ENCODE peak calls at places on chromosome 9, in eight cellular contexts. T is A673; Q is stomach; B is MM.1S; N is psoas muscle; M is CD4-positive, alpha-beta T cell; G is MCF 10A; L is fibroblast of villous mesenchyme. H is an unnamed sample.

GRCh38 chr9:136697146-136697820 is 10.0 kb upstream of the AGPAT2 start:
- DNase-seq in B (no peak), M (no peak), G (no peak), L (no peak), T (no peak), Q (no peak), N (no peak), H (no peak)

GRCh38 chr9:71121275-71122168 is at the start of gene TRPM3:
- DNase-seq in Q (no peak), N (no peak), T (no peak), L (no peak), M (no peak), G (no peak), B (no peak), H (no peak)

GRCh38 chr9:95763983-95764382 is 111.5 kb upstream of the ERCC6L2 start:
- DNase-seq in T (no peak), L (no peak), N (no peak), B (no peak), M (no peak), G (no peak), Q (no peak), H (no peak)

GRCh38 chr9:83933804-83934203 is 12.6 kb upstream of the KIF27 start:
- DNase-seq in N (no peak), B (no peak), G (peak; percentile 91), M (no peak), L (peak; percentile 92), T (peak; percentile 35), Q (no peak), H (no peak)

GRCh38 chr9:76198336-76198735 is 195.9 kb downstream of the RFK start:
- DNase-seq in N (no peak), Q (no peak), T (no peak), G (peak; percentile 11), B (no peak), L (peak; percentile 34), M (no peak), H (no peak)

GRCh38 chr9:82109626-82110025 is 121.1 kb downstream of the SPATA31D1 start:
- DNase-seq in G (no peak), Q (no peak), N (no peak), L (no peak), M (no peak), B (no peak), T (no peak), H (no peak)

GRCh38 chr9:110141118-110141797 is 66.7 kb downstream of the C9orf152 start:
- DNase-seq in B (no peak), L (peak; percentile 92), N (peak; percentile 64), M (no peak), T (no peak), Q (no peak), G (peak; percentile 93), H (no peak)

GRCh38 chr9:81363916-81364480 is 325.3 kb downstream of the TLE1 start:
- DNase-seq in N (no peak), B (no peak), T (no peak), Q (no peak), L (no peak), M (no peak), G (peak; percentile 10), H (no peak)

GRCh38 chr9:99905833-99906402 is 536 bp upstream of the STX17 start:
- DNase-seq in M (no peak), Q (peak; percentile 51), B (no peak), T (no peak), N (no peak), G (peak; percentile 11), L (no peak), H (no peak)

GRCh38 chr9:99911600-99911999 is 5.1 kb downstream of the STX17 start:
- DNase-seq in T (no peak), B (no peak), G (no peak), Q (no peak), L (no peak), M (no peak), N (no peak), H (no peak)

GRCh38 chr9:99906403-99907207 is at the start of gene STX17:
- DNase-seq in M (peak; percentile 77), L (peak; percentile 86), Q (peak; percentile 79), N (peak; percentile 81), G (peak; percentile 81), T (peak; percentile 84), B (peak; percentile 77), H (peak; percentile 94)

GRCh38 chr9:99903393-99903792 is 3.1 kb upstream of the STX17 start:
- DNase-seq in M (no peak), Q (no peak), B (no peak), T (no peak), L (no peak), N (no peak), G (no peak), H (no peak)

DNA sequence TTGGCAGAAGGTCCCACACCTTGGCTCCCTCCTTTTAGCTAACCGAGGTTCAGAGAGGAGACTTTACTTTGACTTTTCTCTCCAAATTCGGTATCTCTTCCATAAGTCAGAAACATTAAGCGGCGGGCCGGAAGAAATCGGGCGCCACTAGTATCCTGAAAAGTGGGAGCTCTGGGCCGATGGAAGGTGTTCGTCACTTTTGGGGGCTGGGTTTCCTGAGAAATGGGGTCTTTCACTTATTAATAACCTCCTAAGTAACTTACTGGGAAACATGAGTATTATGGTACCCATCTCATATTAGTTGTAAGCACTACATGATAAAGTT is 716 bp downstream of the STX17 start:
- DNase-seq in N (no peak), M (no peak), B (no peak), Q (no peak), L (no peak), G (no peak), T (no peak), H (no peak)
- TF ChIP-seq CTCF in N (no peak), M (no peak), B (no peak), Q (no peak), L (no peak), G (no peak), T (no peak), H (no peak)

DNA sequence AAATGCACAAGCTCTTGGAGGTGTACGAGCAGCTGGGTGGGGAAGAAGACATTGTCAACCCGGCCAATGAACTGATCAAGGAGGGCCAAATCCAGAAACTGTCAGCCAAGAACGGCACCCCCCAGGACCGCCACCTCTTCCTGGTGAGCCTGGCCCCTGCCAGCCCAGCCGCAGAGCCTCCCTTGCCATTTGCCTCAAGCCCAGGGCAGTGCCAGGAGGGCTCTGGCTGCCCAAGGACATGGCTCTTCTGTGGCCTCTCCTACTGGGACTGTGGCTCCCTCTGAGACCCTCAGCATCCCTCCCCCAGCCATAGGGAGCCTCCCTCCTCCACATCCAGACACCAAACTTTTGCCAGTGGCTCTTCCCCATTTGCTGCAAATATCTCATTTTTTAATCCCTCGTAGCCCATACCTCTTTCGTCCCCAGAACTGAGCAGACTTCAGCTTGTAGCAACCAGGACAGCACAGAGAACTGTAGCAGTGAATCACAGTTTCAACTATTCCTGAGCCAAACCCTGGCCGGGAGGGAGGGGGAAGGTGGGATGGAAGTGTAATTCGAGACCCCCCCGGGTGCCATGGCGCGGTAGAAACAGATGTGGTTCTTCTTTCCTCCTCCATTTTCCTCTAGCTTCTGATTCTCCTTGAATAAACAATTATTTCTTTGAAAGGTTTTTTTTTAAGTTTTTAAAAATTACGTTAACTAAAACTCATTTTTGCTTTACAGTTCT is 44.5 kb upstream of the SUSD3 start:
- DNase-seq in Q (no peak), T (no peak), G (no peak), L (no peak), M (no peak), B (no peak), N (no peak), H (no peak)
- TF ChIP-seq CTCF in Q (no peak), T (no peak), G (no peak), L (no peak), M (no peak), B (no peak), N (no peak), H (no peak)

GRCh38 chr9:124708070-124708469 is 63.0 kb downstream of the NR6A1 start:
- DNase-seq in B (no peak), N (no peak), G (no peak), T (no peak), M (no peak), Q (no peak), L (no peak), H (no peak)

GRCh38 chr9:124709291-124709690 is 61.8 kb downstream of the NR6A1 start:
- DNase-seq in L (no peak), G (no peak), B (no peak), M (no peak), Q (no peak), T (no peak), N (no peak), H (no peak)

GRCh38 chr9:124708633-124709032 is 62.5 kb downstream of the NR6A1 start:
- DNase-seq in M (no peak), N (no peak), G (no peak), Q (no peak), T (no peak), B (no peak), L (peak; percentile 33), H (no peak)

GRCh38 chr9:124706685-124707084 is 64.4 kb downstream of the NR6A1 start:
- DNase-seq in N (no peak), Q (no peak), M (no peak), L (no peak), B (no peak), T (no peak), G (no peak), H (no peak)

DNA sequence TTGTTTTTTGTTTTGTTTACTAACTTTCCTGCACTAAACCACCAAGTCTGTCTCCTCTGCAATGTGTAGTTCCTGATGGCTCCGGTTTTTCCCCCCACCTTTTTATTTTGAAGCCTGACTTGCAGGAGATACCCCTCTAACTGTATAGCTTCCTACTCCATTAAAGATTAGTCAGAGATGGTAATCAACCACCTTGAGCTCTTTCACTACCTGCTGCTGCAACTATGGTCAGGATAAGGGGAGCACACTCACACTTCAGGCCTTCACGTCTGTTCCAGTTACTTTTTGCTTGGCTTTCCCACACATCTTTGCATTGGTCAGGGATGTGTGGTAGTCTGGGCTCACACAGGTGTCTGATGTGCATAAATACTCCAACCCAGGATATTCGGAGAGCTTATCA is 63.4 kb downstream of the NR6A1 start:
- DNase-seq in M (no peak), Q (no peak), N (no peak), T (no peak), L (no peak), G (no peak), B (no peak), H (no peak)
- TF ChIP-seq CTCF in M (no peak), Q (no peak), N (no peak), T (no peak), L (no peak), G (no peak), B (no peak), H (no peak)

GRCh38 chr9:124752967-124753366 is 18.1 kb downstream of the NR6A1 start:
- DNase-seq in T (no peak), Q (no peak), N (no peak), M (no peak), B (no peak), L (no peak), G (no peak), H (no peak)

GRCh38 chr9:124756011-124756410 is 15.1 kb downstream of the NR6A1 start:
- DNase-seq in N (no peak), Q (no peak), B (no peak), L (no peak), G (no peak), T (no peak), M (no peak), H (no peak)

GRCh38 chr9:124757589-124757988 is 13.5 kb downstream of the NR6A1 start:
- DNase-seq in B (no peak), M (no peak), L (no peak), G (no peak), Q (no peak), T (no peak), N (no peak), H (no peak)

GRCh38 chr9:124755061-124755460 is 16.1 kb downstream of the NR6A1 start:
- DNase-seq in Q (no peak), L (no peak), G (no peak), B (no peak), M (no peak), T (peak; percentile 70), N (no peak), H (no peak)

GRCh38 chr9:124754289-124754688 is 16.8 kb downstream of the NR6A1 start:
- DNase-seq in N (no peak), Q (no peak), T (peak; percentile 66), L (peak; percentile 33), M (no peak), G (peak; percentile 47), B (no peak), H (no peak)
- TF ChIP-seq CTCF in N (no peak), Q (no peak), T (peak; percentile 84), L (peak; percentile 68), M (no peak), G (peak; percentile 45), B (peak; percentile 42), H (peak; percentile 42)

H was measured in GM13977.